ENCODE peak calls at places on chromosomes 6 and 20, in five cellular contexts. One of them, this sample, is unnamed.

GRCh38 chr6:85920782-85921181 is 278.1 kb upstream of the SYNCRIP start:
- DNase-seq in PC-9: no peak
- DNase-seq in AG04449: no peak
- DNase-seq in CD8-positive, alpha-beta T cell: no peak
- DNase-seq in HFF-Myc: no peak
- DNase-seq in this sample: peak; percentile 9

GRCh38 chr6:65524232-65524631 is 182.8 kb downstream of the EYS start:
- DNase-seq in CD8-positive, alpha-beta T cell: no peak
- DNase-seq in PC-9: no peak
- DNase-seq in AG04449: no peak
- DNase-seq in HFF-Myc: no peak
- DNase-seq in this sample: no peak

GRCh38 chr6:69098910-69099309 is 463.8 kb downstream of the ADGRB3 start:
- DNase-seq in PC-9: no peak
- DNase-seq in CD8-positive, alpha-beta T cell: no peak
- DNase-seq in AG04449: no peak
- DNase-seq in HFF-Myc: no peak
- DNase-seq in this sample: no peak

GRCh38 chr6:130020892-130021483 is 2.6 kb downstream of the L3MBTL3 start:
- DNase-seq in HFF-Myc: peak; percentile 91
- DNase-seq in PC-9: peak; percentile 71
- DNase-seq in AG04449: peak; percentile 75
- DNase-seq in CD8-positive, alpha-beta T cell: peak; percentile 84
- DNase-seq in this sample: peak; percentile 82

GRCh38 chr6:158849899-158850806 is 31.0 kb upstream of the EZR start:
- DNase-seq in AG04449: peak; percentile 90
- DNase-seq in PC-9: peak; percentile 66
- DNase-seq in HFF-Myc: peak; percentile 79
- DNase-seq in CD8-positive, alpha-beta T cell: peak; percentile 64
- DNase-seq in this sample: peak; percentile 74

GRCh38 chr6:158213925-158214674 is 46.0 kb downstream of the GTF2H5 start:
- DNase-seq in PC-9: peak; percentile 35
- DNase-seq in AG04449: no peak
- DNase-seq in HFF-Myc: peak; percentile 71
- DNase-seq in CD8-positive, alpha-beta T cell: peak; percentile 67
- DNase-seq in this sample: no peak

GRCh38 chr6:9851541-9852380 is 563.1 kb downstream of the TFAP2A start:
- DNase-seq in PC-9: peak; percentile 57
- DNase-seq in AG04449: no peak
- DNase-seq in HFF-Myc: peak; percentile 4
- DNase-seq in CD8-positive, alpha-beta T cell: no peak
- DNase-seq in this sample: no peak

GRCh38 chr6:143743256-143744166 is 65.7 kb downstream of the PHACTR2 start:
- DNase-seq in CD8-positive, alpha-beta T cell: no peak
- DNase-seq in HFF-Myc: no peak
- DNase-seq in PC-9: no peak
- DNase-seq in AG04449: no peak
- DNase-seq in this sample: no peak

GRCh38 chr6:133890941-133891813 is 2.3 kb downstream of the TCF21 start:
- DNase-seq in PC-9: peak; percentile 18
- DNase-seq in AG04449: no peak
- DNase-seq in CD8-positive, alpha-beta T cell: no peak
- DNase-seq in HFF-Myc: no peak
- DNase-seq in this sample: no peak

GRCh38 chr6:30075094-30075986 is at the start of gene RNF39:
- DNase-seq in HFF-Myc: no peak
- DNase-seq in PC-9: no peak
- DNase-seq in CD8-positive, alpha-beta T cell: no peak
- DNase-seq in AG04449: no peak
- DNase-seq in this sample: no peak
- TF ChIP-seq CTCF in HFF-Myc: peak; percentile 50
- TF ChIP-seq CTCF in PC-9: peak; percentile 71
- TF ChIP-seq CTCF in CD8-positive, alpha-beta T cell: peak; percentile 25
- TF ChIP-seq CTCF in AG04449: peak; percentile 18
- TF ChIP-seq CTCF in this sample: peak; percentile 58

DNA sequence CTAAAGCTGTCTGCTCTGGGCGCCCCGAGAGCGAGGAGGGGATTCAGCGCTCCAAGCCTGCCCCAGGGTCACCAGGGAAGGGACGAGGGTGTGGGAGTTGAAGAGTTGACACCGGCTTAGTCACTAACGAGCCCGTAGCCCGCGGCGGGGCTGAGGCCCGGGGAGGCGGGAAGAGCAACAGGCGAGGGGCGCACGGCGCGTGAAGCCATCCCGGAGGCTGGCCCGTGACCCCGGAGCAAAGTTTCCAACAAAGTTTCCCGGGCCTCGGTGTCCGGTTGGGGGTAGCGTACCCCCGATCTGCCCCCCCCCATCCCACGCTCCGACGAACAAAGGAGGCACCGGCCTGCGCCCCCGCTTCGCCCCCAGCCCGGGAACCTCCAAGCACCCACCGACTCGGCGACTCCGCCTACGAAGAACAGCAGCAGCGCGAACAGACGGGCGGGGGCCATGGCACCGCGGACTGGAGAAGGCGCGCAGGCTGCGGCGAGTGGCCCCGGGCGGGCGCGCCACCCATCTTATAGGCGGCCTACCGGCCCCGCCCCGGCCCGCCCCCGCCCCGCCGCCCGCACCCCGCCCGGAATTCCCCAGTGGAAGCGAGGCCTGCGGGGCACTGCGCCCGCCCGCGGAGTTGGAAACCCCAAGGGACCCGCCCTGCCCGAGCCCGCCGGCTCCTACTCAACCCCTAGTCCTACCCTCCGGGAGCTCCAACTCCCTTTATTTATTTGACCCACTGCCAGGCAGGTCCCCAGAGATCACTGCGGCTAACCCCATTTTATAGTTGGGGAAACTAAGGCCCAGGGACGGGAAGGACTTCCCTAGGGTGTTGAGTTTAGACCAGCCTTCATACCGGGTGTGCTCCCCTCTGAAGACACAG is at the start of gene SDC4:
- DNase-seq in CD8-positive, alpha-beta T cell: peak; percentile 55
- DNase-seq in AG04449: no peak
- DNase-seq in HFF-Myc: no peak
- DNase-seq in PC-9: peak; percentile 80
- DNase-seq in this sample: no peak
- H3K4me3 ChIP-seq in CD8-positive, alpha-beta T cell: peak within 1 kb of the TSS; percentile 37
- H3K4me3 ChIP-seq in AG04449: peak within 1 kb of the TSS; percentile 84
- H3K4me3 ChIP-seq in HFF-Myc: peak within 1 kb of the TSS; percentile 75
- H3K4me3 ChIP-seq in PC-9: peak within 1 kb of the TSS; percentile 76
- H3K4me3 ChIP-seq in this sample: peak within 1 kb of the TSS; percentile 97

DNA sequence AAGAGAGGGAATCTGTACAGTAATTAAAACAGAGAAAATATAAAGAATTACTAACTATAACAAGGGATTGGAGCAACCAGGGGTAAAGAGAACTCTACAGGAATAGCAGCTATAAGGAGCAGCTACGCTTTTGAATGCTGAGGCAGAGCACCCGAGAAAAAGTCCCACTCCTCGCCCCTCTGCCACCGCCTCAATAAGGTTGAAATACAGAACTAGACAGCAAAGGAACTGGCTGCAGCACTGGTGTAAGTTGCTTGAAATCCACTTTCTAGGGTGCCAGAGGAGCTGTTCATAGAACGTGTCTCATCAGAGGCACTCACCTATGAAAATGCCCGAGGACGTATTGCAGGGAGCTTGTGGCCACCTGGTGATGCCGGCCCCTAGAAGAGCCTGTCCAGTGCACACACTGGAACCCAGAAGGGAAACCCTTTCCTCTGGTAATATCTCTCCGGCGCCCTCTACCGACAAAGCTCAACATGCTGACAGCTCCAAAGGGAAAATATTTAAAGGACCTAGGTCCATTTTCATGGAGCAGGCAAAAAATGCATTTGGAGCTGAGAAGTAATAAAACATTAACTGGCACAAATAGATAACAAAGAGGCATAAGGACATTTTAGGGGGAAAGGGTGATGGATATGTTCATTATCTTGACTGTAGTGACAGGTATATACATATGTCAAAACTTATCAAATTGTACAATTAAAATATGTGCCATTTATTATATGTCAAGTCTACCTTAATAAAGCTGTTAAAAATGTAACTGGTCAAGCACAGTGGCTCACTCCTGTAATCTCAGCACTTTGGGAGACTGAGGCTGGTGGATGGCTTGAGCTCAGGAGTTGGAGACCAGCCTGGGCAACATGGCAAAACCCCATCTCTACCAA is 137.4 kb upstream of the HDAC2 start:
- DNase-seq in CD8-positive, alpha-beta T cell: no peak
- DNase-seq in PC-9: peak; percentile 66
- DNase-seq in AG04449: no peak
- DNase-seq in HFF-Myc: peak; percentile 27
- DNase-seq in this sample: no peak
- TF ChIP-seq CTCF in CD8-positive, alpha-beta T cell: no peak
- TF ChIP-seq CTCF in PC-9: peak; percentile 87
- TF ChIP-seq CTCF in AG04449: peak; percentile 73
- TF ChIP-seq CTCF in HFF-Myc: peak; percentile 80
- TF ChIP-seq CTCF in this sample: peak; percentile 86

GRCh38 chr20:51541189-51542032 is 1.1 kb downstream of the NFATC2 start:
- DNase-seq in PC-9: peak; percentile 35
- DNase-seq in CD8-positive, alpha-beta T cell: peak; percentile 81
- DNase-seq in AG04449: no peak
- DNase-seq in HFF-Myc: no peak
- DNase-seq in this sample: no peak
- H3K4me3 ChIP-seq in PC-9: peak overlapping the region; percentile 90
- H3K4me3 ChIP-seq in CD8-positive, alpha-beta T cell: peak overlapping the region; percentile 57
- H3K4me3 ChIP-seq in AG04449: no peak overlapping the region
- H3K4me3 ChIP-seq in HFF-Myc: no peak overlapping the region
- H3K4me3 ChIP-seq in this sample: no peak overlapping the region